ENCODE peak calls at places on chromosomes 1 and 21, in seven cellular contexts. J, K, W, I, H, U and R are unnamed samples.

GRCh38 chr1:87091425-87091824 is 177.0 kb downstream of the HS2ST1 start:
- DNase-seq in K (no peak), I (no peak), J (no peak), W (no peak), H (no peak), U (no peak), R (no peak)

GRCh38 chr1:219412772-219413171 is 200.1 kb downstream of the ZC3H11B start:
- DNase-seq in U (no peak), K (no peak), H (peak; percentile 42), J (no peak), W (no peak), I (no peak), R (peak; percentile 37)

GRCh38 chr1:38964140-38964548 is 22.5 kb upstream of the RHBDL2 start:
- DNase-seq in J (no peak), U (no peak), W (peak; percentile 49), H (no peak), I (no peak), K (no peak), R (no peak)

GRCh38 chr1:19656780-19657475 is 7.7 kb upstream of the HTR6 start:
- DNase-seq in K (no peak), U (no peak), I (no peak), J (no peak), H (no peak), W (no peak), R (no peak)

GRCh38 chr1:156748670-156749428 is 2.6 kb downstream of the HDGF start:
- DNase-seq in J (no peak), W (peak; percentile 37), I (no peak), H (peak; percentile 93), U (peak; percentile 56), K (no peak), R (peak; percentile 63)

GRCh38 chr21:37532868-37533780 is 166.6 kb downstream of the DYRK1A start:
- DNase-seq in K (no peak), U (peak; percentile 96), W (peak; percentile 49), J (no peak), H (peak; percentile 68), I (peak; percentile 47), R (peak; percentile 61)

GRCh38 chr1:92951141-92951582 is 10.1 kb downstream of the DIPK1A start:
- DNase-seq in I (no peak), H (peak; percentile 76), W (peak; percentile 57), J (no peak), K (no peak), U (peak; percentile 21), R (peak; percentile 71)

GRCh38 chr1:234659538-234659937 is 49.6 kb upstream of the IRF2BP2 start:
- DNase-seq in J (no peak), K (no peak), I (no peak), U (peak; percentile 75), H (peak; percentile 75), W (peak; percentile 18), R (peak; percentile 89)

GRCh38 chr1:234656981-234657651 is 47.1 kb upstream of the IRF2BP2 start:
- DNase-seq in H (peak; percentile 95), W (no peak), J (no peak), K (no peak), I (no peak), U (peak; percentile 52), R (peak; percentile 99)

GRCh38 chr1:60848583-60849188 is 233.7 kb upstream of the NFIA start:
- DNase-seq in J (no peak), U (no peak), W (peak; percentile 85), I (peak; percentile 59), H (peak; percentile 40), K (peak; percentile 31), R (peak; percentile 38)

GRCh38 chr21:33036430-33037162 is 10.9 kb downstream of the OLIG2 start:
- DNase-seq in I (peak; percentile 49), K (no peak), W (peak; percentile 21), J (no peak), U (no peak), H (peak; percentile 55), R (peak; percentile 71)

GRCh38 chr1:18819986-18820790 is 39.3 kb downstream of the TAS1R2 start:
- DNase-seq in J (no peak), K (no peak), W (no peak), I (no peak), H (no peak), U (no peak), R (no peak)

GRCh38 chr1:15158506-15159165 is 5.1 kb downstream of the TMEM51 start:
- DNase-seq in K (no peak), I (no peak), U (peak; percentile 55), H (peak; percentile 98), J (no peak), W (no peak), R (peak; percentile 98)

GRCh38 chr1:150528196-150528595 is 12.6 kb downstream of the FALEC start:
- DNase-seq in U (no peak), I (no peak), J (no peak), K (no peak), H (peak; percentile 65), W (no peak), R (peak; percentile 86)

GRCh38 chr1:20321573-20321972 is 30.9 kb downstream of the VWA5B1 start:
- DNase-seq in J (no peak), U (no peak), W (no peak), H (no peak), K (no peak), I (no peak), R (no peak)

GRCh38 chr1:245365071-245365470 is 210.3 kb downstream of the KIF26B start:
- DNase-seq in H (no peak), U (no peak), J (no peak), I (no peak), K (no peak), W (no peak), R (no peak)

GRCh38 chr1:238664139-238664538 is 722.2 kb upstream of the CHRM3 start:
- DNase-seq in K (no peak), W (peak; percentile 15), J (no peak), I (no peak), U (no peak), H (no peak), R (no peak)

GRCh38 chr1:61640531-61641125 is 84.3 kb downstream of the TM2D1 start:
- DNase-seq in J (no peak), K (no peak), W (no peak), I (no peak), U (no peak), H (no peak), R (no peak)

GRCh38 chr1:154207262-154207661 is 1.1 kb upstream of the CFAP141 start:
- DNase-seq in J (no peak), K (no peak), W (no peak), I (no peak), U (no peak), H (no peak), R (no peak)

DNA sequence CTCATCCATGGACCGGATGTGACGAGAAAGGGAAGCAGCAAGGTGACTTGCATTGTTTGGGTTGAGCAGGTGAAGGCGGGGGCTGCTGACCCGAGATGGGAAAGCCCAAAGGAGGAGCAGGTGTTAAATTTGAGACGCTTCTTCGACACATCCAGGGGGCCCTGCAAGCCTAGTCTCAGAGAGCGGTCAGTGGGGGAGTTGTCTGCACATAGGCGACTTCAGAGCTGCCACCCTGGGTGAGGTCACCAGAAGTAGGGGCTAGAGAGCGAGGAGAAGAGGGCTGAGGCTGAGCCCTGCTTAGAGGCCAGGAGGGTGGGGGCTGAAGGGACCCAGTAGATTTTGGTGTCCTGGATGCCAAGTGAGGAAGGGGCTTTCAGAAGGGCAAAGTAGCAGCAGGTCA is 67.2 kb downstream of the SPSB1 start:
- DNase-seq in I (no peak), K (no peak), J (no peak), H (no peak), W (no peak), U (no peak), R (no peak)
- H3K4ac ChIP-seq in I (no peak overlapping the region), K (no peak overlapping the region), J (no peak overlapping the region), H (no peak overlapping the region), W (no peak overlapping the region), U (peak overlapping the region; percentile 5), R (no peak overlapping the region)

DNA sequence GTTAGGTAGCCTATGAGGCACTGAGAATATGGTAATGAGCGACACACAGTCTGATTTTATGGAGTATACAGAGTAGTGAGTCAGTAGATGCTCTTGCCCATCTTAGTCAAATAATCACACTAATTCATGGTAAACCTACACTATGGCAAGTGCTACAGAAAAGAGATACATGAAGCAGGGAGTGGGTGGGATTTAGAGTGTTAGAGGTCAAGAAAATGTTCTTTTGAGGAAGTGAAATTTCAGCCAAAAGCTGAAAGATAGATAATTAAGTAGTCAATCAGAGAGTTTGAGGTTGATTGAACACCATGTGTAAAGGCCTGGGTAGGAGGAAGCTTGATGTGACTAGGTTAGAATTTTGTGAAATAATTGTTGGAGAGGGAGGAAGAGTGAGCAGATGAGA is 14.7 kb downstream of the MDM4 start:
- DNase-seq in J (no peak), I (no peak), U (no peak), W (no peak), H (no peak), K (no peak), R (peak; percentile 12)
- H3K4ac ChIP-seq in J (no peak overlapping the region), I (no peak overlapping the region), U (no peak overlapping the region), W (no peak overlapping the region), H (no peak overlapping the region), K (no peak overlapping the region), R (no peak overlapping the region)

GRCh38 chr1:51170342-51170741 is 65.7 kb upstream of the RNF11 start:
- DNase-seq in U (no peak), I (no peak), K (no peak), H (peak; percentile 34), W (no peak), J (no peak), R (peak; percentile 47)

GRCh38 chr1:51168266-51168845 is 66.3 kb downstream of the C1orf185 start:
- DNase-seq in I (no peak), W (no peak), H (peak; percentile 15), K (no peak), U (no peak), J (no peak), R (peak; percentile 7)

GRCh38 chr1:51168946-51169345 is 66.9 kb downstream of the C1orf185 start:
- DNase-seq in U (no peak), H (no peak), J (no peak), K (no peak), W (no peak), I (no peak), R (no peak)

DNA sequence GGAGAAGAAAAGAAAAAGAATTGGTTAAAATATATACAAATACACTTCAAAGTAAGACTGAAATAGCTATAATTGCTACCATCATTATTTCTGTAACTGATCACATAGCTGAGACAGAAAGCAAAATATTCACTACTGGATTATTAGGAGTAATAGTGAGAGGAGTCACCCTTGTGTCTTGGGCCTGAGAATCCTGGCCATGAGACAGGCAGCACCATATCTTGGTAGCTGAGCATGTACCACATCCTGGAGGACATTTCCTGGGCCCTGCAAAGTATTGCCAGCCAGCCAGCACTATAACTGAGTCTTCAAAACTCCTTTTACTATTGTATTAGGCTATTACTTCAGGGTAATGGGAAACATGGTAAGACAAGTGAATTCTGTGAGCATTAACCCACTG is 63.5 kb downstream of the C1orf185 start:
- DNase-seq in U (no peak), J (no peak), H (no peak), I (no peak), K (no peak), W (no peak), R (no peak)
- H3K4ac ChIP-seq in U (no peak overlapping the region), J (no peak overlapping the region), H (no peak overlapping the region), I (no peak overlapping the region), K (no peak overlapping the region), W (no peak overlapping the region), R (no peak overlapping the region)

GRCh38 chr1:193025218-193025617 is 33.9 kb downstream of the UCHL5 start:
- DNase-seq in W (no peak), H (no peak), U (no peak), K (no peak), J (no peak), I (no peak), R (no peak)
- H3K4ac ChIP-seq in W (no peak overlapping the region), H (no peak overlapping the region), U (no peak overlapping the region), K (no peak overlapping the region), J (no peak overlapping the region), I (no peak overlapping the region), R (no peak overlapping the region)

GRCh38 chr1:241675983-241676382 is 23.9 kb downstream of the WDR64 start:
- DNase-seq in K (no peak), W (no peak), I (no peak), H (no peak), U (no peak), J (no peak), R (no peak)
- H3K4ac ChIP-seq in K (no peak overlapping the region), W (no peak overlapping the region), I (no peak overlapping the region), H (no peak overlapping the region), U (no peak overlapping the region), J (no peak overlapping the region), R (no peak overlapping the region)